ENCODE peak calls at places on chromosomes 3 and 15, in seven cellular contexts. I is ELR; P is head of caudate nucleus; W is HS-27A; S is stimulated activated CD8-positive, alpha-beta memory T cell treated with anti-CD3 and anti-CD28 coated beads, Interleukin-15, amount 100 ng/mL, for 24 hours; A is GM04503; Z is NCI-H1105. O is an unnamed sample.

GRCh38 chr15:68407141-68407885 is 24.6 kb downstream of the ITGA11 start:
- DNase-seq in I (no peak), P (no peak), W (no peak), S (no peak), A (no peak), Z (no peak), O (no peak)

GRCh38 chr3:108486910-108487309 is 23.5 kb downstream of the MYH15 start:
- DNase-seq in I (peak; percentile 67), P (peak; percentile 49), W (no peak), S (no peak), A (no peak), Z (peak; percentile 0), O (no peak)

GRCh38 chr3:120741837-120742197 is 499 bp downstream of the RABL3 start:
- DNase-seq in I (peak; percentile 54), P (no peak), W (no peak), S (no peak), A (no peak), Z (no peak), O (no peak)

GRCh38 chr3:12557472-12558105 is 702 bp downstream of the MKRN2 start:
- DNase-seq in I (peak; percentile 51), P (no peak), W (no peak), S (no peak), A (peak; percentile 22), Z (no peak), O (no peak)

GRCh38 chr15:90665288-90666134 is 51.6 kb upstream of the BLM start:
- DNase-seq in I (peak; percentile 75), P (no peak), W (no peak), S (peak; percentile 21), A (no peak), Z (no peak), O (no peak)

GRCh38 chr3:25447925-25448324 is 19.9 kb downstream of the RARB start:
- DNase-seq in I (no peak), P (no peak), W (no peak), S (no peak), A (no peak), Z (no peak), O (no peak)

GRCh38 chr15:27863000-27863399 is 236.1 kb downstream of the OCA2 start:
- DNase-seq in I (no peak), P (no peak), W (no peak), S (no peak), A (no peak), Z (no peak), O (no peak)

GRCh38 chr3:10609134-10609533 is 103.7 kb upstream of the ATP2B2 start:
- DNase-seq in I (no peak), P (peak; percentile 44), W (no peak), S (no peak), A (no peak), Z (no peak), O (no peak)

GRCh38 chr3:31377045-31377642 is 155.6 kb upstream of the STT3B start:
- DNase-seq in I (peak; percentile 92), P (no peak), W (peak; percentile 75), S (no peak), A (no peak), Z (no peak), O (no peak)

GRCh38 chr3:172367205-172368105 is 80.8 kb downstream of the GHSR start:
- DNase-seq in I (peak; percentile 81), P (no peak), W (no peak), S (no peak), A (no peak), Z (peak; percentile 14), O (no peak)

GRCh38 chr3:66110840-66111239 is 72.1 kb upstream of the MAGI1 start:
- DNase-seq in I (no peak), P (no peak), W (no peak), S (no peak), A (no peak), Z (no peak), O (no peak)

GRCh38 chr3:64489361-64490044 is 198.3 kb downstream of the ADAMTS9 start:
- DNase-seq in I (no peak), P (peak; percentile 45), W (no peak), S (no peak), A (no peak), Z (peak; percentile 80), O (peak; percentile 2)

GRCh38 chr15:34047893-34048775 is 9.1 kb upstream of the AVEN start:
- DNase-seq in I (peak; percentile 33), P (no peak), W (peak; percentile 45), S (no peak), A (no peak), Z (no peak), O (no peak)

GRCh38 chr3:33915796-33916589 is 117.6 kb downstream of the PDCD6IP start:
- DNase-seq in I (no peak), P (peak; percentile 59), W (no peak), S (no peak), A (peak; percentile 16), Z (no peak), O (no peak)

GRCh38 chr15:92091155-92091734 is 237.7 kb downstream of the SLCO3A1 start:
- DNase-seq in I (peak; percentile 3), P (peak; percentile 45), W (no peak), S (no peak), A (no peak), Z (no peak), O (peak; percentile 22)

GRCh38 chr3:47731066-47731465 is 50.6 kb downstream of the SMARCC1 start:
- DNase-seq in I (no peak), P (no peak), W (no peak), S (no peak), A (no peak), Z (no peak), O (no peak)

GRCh38 chr15:77530576-77530975 is 102.1 kb downstream of the LINGO1 start:
- DNase-seq in I (no peak), P (no peak), W (no peak), S (no peak), A (no peak), Z (no peak), O (no peak)

GRCh38 chr3:165624761-165625160 is 212.5 kb downstream of the BCHE start:
- DNase-seq in I (peak; percentile 35), P (no peak), W (no peak), S (no peak), A (no peak), Z (no peak), O (no peak)

GRCh38 chr3:159848348-159849118 is 140.1 kb upstream of the IL12A start:
- DNase-seq in I (no peak), P (no peak), W (no peak), S (no peak), A (no peak), Z (no peak), O (no peak)

GRCh38 chr3:57079221-57079831 is 18.9 kb downstream of the SPATA12 start:
- DNase-seq in I (peak; percentile 44), P (no peak), W (no peak), S (no peak), A (no peak), Z (no peak), O (no peak)

GRCh38 chr3:183428140-183429023 is at the start of gene MCF2L2:
- DNase-seq in I (peak; percentile 54), P (peak; percentile 82), W (no peak), S (peak; percentile 43), A (no peak), Z (peak; percentile 85), O (peak; percentile 77)

GRCh38 chr3:101248786-101249185 is 71.6 kb downstream of the IMPG2 start:
- DNase-seq in I (no peak), P (no peak), W (no peak), S (no peak), A (no peak), Z (no peak), O (no peak)

GRCh38 chr15:79042213-79042928 is 48.2 kb downstream of the RASGRF1 start:
- DNase-seq in I (no peak), P (no peak), W (no peak), S (no peak), A (no peak), Z (no peak), O (no peak)

GRCh38 chr15:84598250-84598649 is 2.6 kb upstream of the ZSCAN2 start:
- DNase-seq in I (peak; percentile 32), P (no peak), W (no peak), S (no peak), A (no peak), Z (no peak), O (no peak)

GRCh38 chr3:100802126-100802525 is 92.8 kb downstream of the TFG start:
- DNase-seq in I (peak; percentile 67), P (no peak), W (no peak), S (no peak), A (no peak), Z (no peak), O (no peak)

GRCh38 chr3:183100376-183100775 is 1.1 kb upstream of the MCCC1 start:
- DNase-seq in I (peak; percentile 34), P (no peak), W (no peak), S (no peak), A (no peak), Z (no peak), O (no peak)

GRCh38 chr15:82890338-82891024 is 62.0 kb downstream of the HOMER2 start:
- DNase-seq in I (no peak), P (no peak), W (no peak), S (no peak), A (no peak), Z (no peak), O (no peak)

GRCh38 chr15:77682564-77682963 is 49.9 kb upstream of the LINGO1 start:
- DNase-seq in I (no peak), P (no peak), W (no peak), S (no peak), A (no peak), Z (no peak), O (no peak)

O was measured in NCI-H2107.